ENCODE peak calls at places on chromosomes 12 and 14, in four cellular contexts. H is GM23248, F is mesenchymal stem cell, K is IMR-90. X is an unnamed sample.

GRCh38 chr14:51922624-51923023 is 62.2 kb downstream of the GNG2 start:
- DNase-seq in F (peak; percentile 52), K (peak; percentile 63), H (no peak), X (no peak)

GRCh38 chr14:50667491-50668007 is 557 bp downstream of the SAV1 start:
- DNase-seq in H (no peak), K (no peak), F (no peak), X (no peak)

GRCh38 chr12:39441963-39442894 is 691 bp downstream of the KIF21A start:
- DNase-seq in K (no peak), H (peak; percentile 70), F (peak; percentile 52), X (peak; percentile 48)

GRCh38 chr14:100440207-100440631 is 117.1 kb downstream of the SLC25A47 start:
- DNase-seq in H (peak; percentile 82), F (peak; percentile 51), K (peak; percentile 58), X (peak; percentile 92)

GRCh38 chr12:2580821-2581220 is 213.9 kb upstream of the FKBP4 start:
- DNase-seq in F (peak; percentile 86), H (peak; percentile 18), K (peak; percentile 83), X (no peak)

GRCh38 chr14:37977481-37977880 is 230.2 kb upstream of the SSTR1 start:
- DNase-seq in H (no peak), F (no peak), K (no peak), X (no peak)

GRCh38 chr12:6375269-6376078 is at the start of gene SCNN1A:
- DNase-seq in K (no peak), H (no peak), F (no peak), X (no peak)

GRCh38 chr12:75236206-75236605 is 26.6 kb upstream of the KCNC2 start:
- DNase-seq in K (no peak), H (no peak), F (no peak), X (no peak)

GRCh38 chr14:63759454-63759853 is 31.6 kb upstream of the SGPP1 start:
- DNase-seq in K (peak; percentile 7), F (no peak), H (peak; percentile 52), X (no peak)

GRCh38 chr14:63292805-63293204 is 25.9 kb downstream of the GPHB5 start:
- DNase-seq in H (no peak), K (no peak), F (no peak), X (no peak)

GRCh38 chr14:65928995-65929394 is 516.5 kb downstream of the FUT8 start:
- DNase-seq in F (no peak), H (no peak), K (no peak), X (no peak)

GRCh38 chr14:65926935-65927700 is 514.6 kb downstream of the FUT8 start:
- DNase-seq in F (no peak), H (no peak), K (no peak), X (no peak)

GRCh38 chr14:65927871-65928270 is 515.3 kb downstream of the FUT8 start:
- DNase-seq in F (no peak), H (no peak), K (no peak), X (no peak)

GRCh38 chr14:65922166-65922565 is 509.6 kb downstream of the FUT8 start:
- DNase-seq in H (no peak), F (no peak), K (no peak), X (no peak)

GRCh38 chr14:65926504-65926903 is 514.0 kb downstream of the FUT8 start:
- DNase-seq in F (no peak), K (no peak), H (no peak), X (no peak)
- H3K4me1 ChIP-seq in F (no peaks in the 10 kb centered on the region), K (no peaks in the 10 kb centered on the region), H (no peaks in the 10 kb centered on the region), X (no peaks in the 10 kb centered on the region)

DNA sequence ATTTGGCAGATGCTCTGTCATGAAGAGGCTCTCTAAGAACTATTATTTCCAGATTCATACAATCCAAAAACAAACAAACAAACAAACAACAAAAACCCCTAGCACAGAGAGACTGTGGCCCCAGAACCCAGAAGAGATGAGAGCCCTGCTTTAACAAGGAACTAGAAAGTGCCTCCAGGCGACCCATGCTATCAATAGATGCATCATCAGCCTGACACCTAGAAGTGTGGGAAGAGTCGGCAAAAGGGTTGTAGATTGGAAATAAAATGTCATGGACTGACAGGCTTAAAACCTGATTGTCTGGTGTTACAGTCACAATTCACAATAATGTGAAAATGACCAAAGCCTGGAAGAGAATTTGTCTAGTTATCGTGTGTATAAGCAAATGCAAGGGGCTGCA is 50.6 kb upstream of the FLRT2 start:
- DNase-seq in F (no peak), K (no peak), H (no peak), X (no peak)
- H3K4me3 ChIP-seq in F (no peak overlapping the region), K (no peak overlapping the region), H (no peak overlapping the region), X (no peak overlapping the region)

GRCh38 chr12:96303656-96304055 is 96.6 kb downstream of the CDK17 start:
- DNase-seq in H (no peak), K (no peak), F (peak; percentile 7), X (no peak)
- H3K4me1 ChIP-seq in H (peaks cover 4% of the 10 kb centered on the region), K (no peaks in the 10 kb centered on the region), F (peaks cover 1% of the 10 kb centered on the region), X (no peaks in the 10 kb centered on the region)

DNA sequence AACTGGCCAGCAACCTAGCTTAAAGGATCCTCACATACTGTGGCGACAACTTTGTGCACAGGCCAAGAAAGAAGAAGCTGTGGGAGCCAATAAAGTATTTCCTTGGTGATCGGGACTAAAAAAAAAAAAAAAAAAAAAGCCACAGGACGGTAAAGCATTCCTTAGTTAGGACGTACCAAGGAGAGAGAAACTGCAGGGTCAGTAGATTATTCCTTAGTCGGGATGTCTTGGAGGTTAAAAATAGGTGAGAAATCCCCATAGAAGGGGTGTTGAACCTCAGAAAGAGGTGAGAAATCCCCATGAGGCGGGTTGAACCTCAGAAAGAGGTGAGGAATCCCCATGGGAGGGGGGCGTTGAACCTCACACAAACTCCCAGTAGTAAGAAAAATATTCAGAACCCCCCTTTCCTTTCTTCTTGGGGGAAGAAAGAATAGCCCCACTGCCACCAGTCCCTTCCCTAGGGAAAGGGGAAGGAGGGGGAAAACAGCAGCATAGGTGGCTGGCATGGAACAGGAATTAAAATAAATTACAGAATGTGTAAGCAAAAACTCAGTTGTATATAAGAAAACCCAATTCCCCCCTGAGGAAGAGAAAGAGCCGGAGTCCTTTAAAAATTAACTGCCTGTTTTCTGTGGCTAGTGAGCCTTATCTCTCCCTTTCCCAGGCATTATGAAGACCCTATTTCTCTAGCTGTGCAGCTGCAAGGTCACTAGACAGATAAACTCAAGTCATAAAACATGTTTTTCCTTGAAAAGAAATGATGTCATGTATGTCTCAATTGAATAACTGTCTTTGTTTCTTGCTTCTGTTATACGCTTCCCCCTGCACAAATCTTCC is 26.8 kb downstream of the KLRK1 start:
- DNase-seq in H (peak; percentile 17), F (peak; percentile 52), K (no peak), X (no peak)
- H3K4me3 ChIP-seq in H (no peak overlapping the region), F (no peak overlapping the region), K (no peak overlapping the region), X (peak overlapping the region; percentile 92)

GRCh38 chr14:57870686-57871457 is 5.0 kb upstream of the SLC35F4 start:
- DNase-seq in K (no peak), F (no peak), H (no peak), X (no peak)
- H3K4me1 ChIP-seq in K (no peaks in the 10 kb centered on the region), F (peaks cover 8% of the 10 kb centered on the region), H (peaks cover 7% of the 10 kb centered on the region), X (no peaks in the 10 kb centered on the region)

GRCh38 chr12:125187148-125187733 is 122.0 kb downstream of the AACS start:
- DNase-seq in F (no peak), H (peak; percentile 19), K (no peak), X (no peak)
- H3K4me3 ChIP-seq in F (peak overlapping the region; percentile 41), H (peak overlapping the region; percentile 22), K (no peak overlapping the region), X (no peak overlapping the region)

DNA sequence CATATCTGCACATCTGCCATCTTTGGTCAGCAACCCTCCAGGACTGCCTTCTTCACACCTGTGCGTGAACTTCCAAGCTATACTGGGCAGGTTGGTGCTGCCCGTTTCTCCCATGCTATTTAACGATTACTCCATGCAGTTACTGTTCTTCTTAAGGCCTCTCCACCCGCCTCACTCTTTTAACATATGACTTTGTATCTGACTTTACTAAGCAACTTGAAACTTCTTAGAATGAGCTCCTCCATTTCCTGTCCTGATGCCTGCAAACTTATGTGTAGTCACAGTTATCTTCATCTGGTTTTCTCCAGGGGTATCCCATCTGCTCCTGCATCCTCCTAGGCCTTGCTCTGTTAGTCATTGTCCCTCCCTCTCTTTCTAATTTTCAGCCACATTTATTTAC is 35.7 kb downstream of the PRKCH start:
- DNase-seq in K (no peak), F (no peak), H (no peak), X (no peak)
- H3K4me1 ChIP-seq in K (no peaks in the 10 kb centered on the region), F (peaks cover 5% of the 10 kb centered on the region), H (no peaks in the 10 kb centered on the region), X (no peaks in the 10 kb centered on the region)

DNA sequence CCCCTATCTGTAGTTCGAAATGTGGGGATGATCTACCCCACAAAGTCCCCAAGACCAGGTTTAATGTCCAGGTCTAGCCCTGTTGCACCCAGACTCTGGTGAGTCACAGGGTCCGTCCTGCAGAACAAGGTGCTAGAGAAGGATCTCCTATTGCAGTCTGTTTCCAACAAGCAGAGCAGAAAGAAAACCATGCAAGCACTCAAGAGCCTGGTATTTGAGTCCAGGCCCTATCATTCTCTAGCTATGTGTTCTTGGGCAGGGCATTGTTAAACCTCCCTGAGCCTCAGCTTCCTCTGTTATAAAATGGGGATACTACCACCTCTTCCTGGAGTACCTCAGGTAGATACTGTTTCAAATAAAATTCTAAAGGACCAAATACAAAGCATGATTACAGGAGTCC is 24.4 kb downstream of the MAP3K9 start:
- DNase-seq in F (no peak), H (no peak), K (no peak), X (no peak)
- H3K4me3 ChIP-seq in F (no peak overlapping the region), H (no peak overlapping the region), K (no peak overlapping the region), X (no peak overlapping the region)

DNA sequence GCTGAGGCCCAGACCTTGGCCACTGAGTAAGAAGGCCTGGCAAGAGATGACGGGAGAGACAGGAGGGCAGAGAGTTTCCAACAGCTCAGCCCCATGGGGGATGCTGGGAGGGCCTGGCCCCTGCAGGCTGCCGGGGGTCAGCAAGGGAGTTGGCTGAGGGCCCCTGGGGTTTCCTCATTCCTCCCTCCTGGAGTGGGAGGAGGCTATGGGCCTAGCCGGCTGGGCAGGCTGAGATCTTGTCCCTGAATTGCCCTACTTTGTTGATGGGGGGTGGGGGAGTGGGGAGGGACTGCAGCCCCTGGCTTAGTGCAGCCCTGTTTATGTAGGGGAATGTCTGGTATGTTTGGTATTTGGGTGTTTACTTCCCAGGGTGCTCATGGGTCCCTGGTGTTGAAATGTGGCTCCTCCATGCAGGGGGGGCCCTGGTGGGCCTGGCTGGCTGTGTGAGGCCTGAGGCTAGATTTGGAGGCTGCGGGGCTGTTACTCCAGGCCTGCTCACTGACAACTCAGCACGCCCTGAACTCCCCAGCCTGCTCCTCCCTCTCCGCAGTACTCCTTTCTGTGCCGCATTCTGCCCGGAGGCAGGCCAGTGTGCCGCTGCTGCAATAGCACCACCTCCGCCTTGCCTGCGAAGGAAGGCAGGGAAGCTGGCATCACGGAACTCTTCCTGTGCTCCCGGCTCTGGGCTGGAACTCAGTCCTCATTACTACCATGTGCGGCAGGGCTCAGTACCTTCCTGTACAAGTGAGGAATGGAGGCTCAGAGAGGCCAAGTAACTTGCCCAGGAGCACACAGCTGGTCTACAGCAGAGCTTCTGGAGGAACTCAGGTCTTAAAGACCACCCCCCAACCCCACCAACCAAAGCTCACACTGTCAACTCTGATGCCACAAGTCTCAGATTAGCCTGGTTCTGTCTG is 25.3 kb downstream of the JDP2 start:
- DNase-seq in H (peak; percentile 96), K (peak; percentile 89), F (peak; percentile 93), X (peak; percentile 81)
- H3K4me1 ChIP-seq in H (peaks cover 68% of the 10 kb centered on the region), K (peaks cover 70% of the 10 kb centered on the region), F (peaks cover 64% of the 10 kb centered on the region), X (peaks cover 54% of the 10 kb centered on the region)